ENCODE peak calls at places on chromosomes 16 and 17, in five cellular contexts. U is left cardiac atrium, D is MM.1S, Q is glutamatergic neuron, A is Calu3. N is an unnamed sample.

GRCh38 chr16:88839745-88840588 is 16.8 kb downstream of the GALNS start:
- DNase-seq in U (no peak), D (no peak), Q (no peak), A (no peak), N (no peak)

GRCh38 chr16:29729116-29729521 is 16.7 kb downstream of the C16orf54 start:
- DNase-seq in U (no peak), D (peak; percentile 38), Q (no peak), A (peak; percentile 20), N (peak; percentile 30)

GRCh38 chr17:75288784-75289121 is 480 bp downstream of the SLC25A19 start:
- DNase-seq in U (peak; percentile 52), D (peak; percentile 84), Q (no peak), A (peak; percentile 49), N (peak; percentile 87)

GRCh38 chr17:40978752-40979151 is 5.4 kb downstream of the KRT40 start:
- DNase-seq in U (no peak), D (no peak), Q (no peak), A (no peak), N (no peak)

GRCh38 chr16:10168258-10168657 is 14.0 kb downstream of the GRIN2A start:
- DNase-seq in U (no peak), D (no peak), Q (no peak), A (no peak), N (no peak)

GRCh38 chr17:46877466-46877865 is 26.1 kb downstream of the WNT9B start:
- DNase-seq in U (no peak), D (no peak), Q (no peak), A (no peak), N (peak; percentile 34)

GRCh38 chr16:86033016-86033474 is 134.1 kb downstream of the IRF8 start:
- DNase-seq in U (no peak), D (no peak), Q (no peak), A (no peak), N (no peak)

GRCh38 chr16:51198349-51198748 is 47.3 kb upstream of the SALL1 start:
- DNase-seq in U (no peak), D (no peak), Q (no peak), A (no peak), N (no peak)

GRCh38 chr16:1932050-1933028 is 10.7 kb downstream of the MSRB1 start:
- DNase-seq in U (no peak), D (no peak), Q (peak; percentile 39), A (peak; percentile 62), N (peak; percentile 69)

GRCh38 chr17:14157822-14158221 is 78.8 kb downstream of the CDRT15 start:
- DNase-seq in U (no peak), D (no peak), Q (no peak), A (no peak), N (no peak)

GRCh38 chr17:82229686-82230626 is 1.1 kb downstream of the SLC16A3 start:
- DNase-seq in U (no peak), D (no peak), Q (no peak), A (no peak), N (no peak)

GRCh38 chr16:57306676-57307341 is 22.3 kb upstream of the PLLP start:
- DNase-seq in U (no peak), D (no peak), Q (no peak), A (no peak), N (no peak)

GRCh38 chr17:81518113-81518784 is 5.7 kb upstream of the ACTG1 start:
- DNase-seq in U (no peak), D (no peak), Q (peak; percentile 68), A (peak; percentile 58), N (no peak)

GRCh38 chr17:58335061-58335731 is 6.6 kb upstream of the TSPOAP1 start:
- DNase-seq in U (no peak), D (no peak), Q (no peak), A (no peak), N (peak; percentile 73)

GRCh38 chr17:45319239-45319703 is 2.5 kb upstream of the MAP3K14 start:
- DNase-seq in U (no peak), D (no peak), Q (no peak), A (peak; percentile 42), N (no peak)

GRCh38 chr16:66959645-66960177 is 1.4 kb upstream of the CES3 start:
- DNase-seq in U (peak; percentile 39), D (no peak), Q (no peak), A (no peak), N (peak; percentile 45)

GRCh38 chr16:10756574-10756973 is 12.9 kb downstream of the NUBP1 start:
- DNase-seq in U (no peak), D (no peak), Q (no peak), A (no peak), N (no peak)

GRCh38 chr16:89115216-89115949 is 21.7 kb downstream of the ACSF3 start:
- DNase-seq in U (peak; percentile 80), D (peak; percentile 83), Q (peak; percentile 13), A (no peak), N (no peak)

GRCh38 chr17:71625330-71625729 is 495.5 kb upstream of the SOX9 start:
- DNase-seq in U (no peak), D (no peak), Q (no peak), A (no peak), N (no peak)

GRCh38 chr17:54435966-54436365 is 464.7 kb upstream of the TOM1L1 start:
- DNase-seq in U (no peak), D (no peak), Q (no peak), A (no peak), N (no peak)

GRCh38 chr16:60641067-60641466 is 1395.2 kb downstream of the CDH8 start:
- DNase-seq in U (no peak), D (no peak), Q (no peak), A (no peak), N (no peak)

GRCh38 chr17:41835800-41836549 is at the start of gene NT5C3B:
- DNase-seq in U (peak; percentile 75), D (peak; percentile 52), Q (peak; percentile 77), A (peak; percentile 77), N (peak; percentile 64)

GRCh38 chr17:80765241-80766022 is 220.8 kb downstream of the RPTOR start:
- DNase-seq in U (no peak), D (no peak), Q (no peak), A (no peak), N (no peak)

GRCh38 chr17:44627513-44627912 is 28.8 kb upstream of the MEIOC start:
- DNase-seq in U (no peak), D (no peak), Q (no peak), A (no peak), N (no peak)

GRCh38 chr17:39636927-39637736 is at the start of gene STARD3:
- DNase-seq in U (peak; percentile 95), D (peak; percentile 95), Q (peak; percentile 96), A (no peak), N (peak; percentile 92)

GRCh38 chr17:69761767-69762321 is 313.2 kb upstream of the KCNJ16 start:
- DNase-seq in U (no peak), D (no peak), Q (no peak), A (no peak), N (no peak)

GRCh38 chr16:55506083-55506482 is 2.8 kb upstream of the LPCAT2 start:
- DNase-seq in U (no peak), D (no peak), Q (no peak), A (no peak), N (no peak)

GRCh38 chr16:19604911-19605310 is 49.4 kb downstream of the VPS35L start:
- DNase-seq in U (no peak), D (no peak), Q (no peak), A (no peak), N (no peak)

GRCh38 chr17:40459646-40460584 is 16.7 kb downstream of the IGFBP4 start:
- DNase-seq in U (no peak), D (no peak), Q (no peak), A (peak; percentile 49), N (no peak)

GRCh38 chr17:13346081-13346533 is 255.6 kb downstream of the HS3ST3A1 start:
- DNase-seq in U (no peak), D (no peak), Q (no peak), A (no peak), N (no peak)

GRCh38 chr16:85480727-85481101 is 132.4 kb upstream of the GSE1 start:
- DNase-seq in U (no peak), D (peak; percentile 29), Q (no peak), A (no peak), N (no peak)

GRCh38 chr17:1617620-1618174 is 10.9 kb downstream of the SLC43A2 start:
- DNase-seq in U (peak; percentile 73), D (no peak), Q (no peak), A (peak; percentile 61), N (no peak)

GRCh38 chr17:2084129-2084765 is 29.3 kb downstream of the HIC1 start:
- DNase-seq in U (peak; percentile 76), D (no peak), Q (peak; percentile 53), A (no peak), N (no peak)

GRCh38 chr16:64809876-64810629 is 311.8 kb downstream of the CDH11 start:
- DNase-seq in U (no peak), D (no peak), Q (no peak), A (no peak), N (no peak)

GRCh38 chr17:4049546-4049945 is 85.3 kb upstream of the ATP2A3 start:
- DNase-seq in U (no peak), D (no peak), Q (no peak), A (no peak), N (no peak)

GRCh38 chr16:67562918-67563707 is 787 bp downstream of the CTCF start:
- DNase-seq in U (peak; percentile 75), D (peak; percentile 66), Q (peak; percentile 83), A (peak; percentile 63), N (peak; percentile 82)

N was measured in RPMI8226.